ENCODE peak calls at places on chromosomes 7 and 10, in five cellular contexts. V is endodermal cell; Y is CD8-positive, alpha-beta memory T cell; Z is CD8-positive, alpha-beta T cell; A is skeletal muscle cell. E is an unnamed sample.

GRCh38 chr10:91185239-91185875 is 35.1 kb upstream of the PCGF5 start:
- DNase-seq in Z (no peak), Y (no peak), V (no peak), A (no peak), E (no peak)

GRCh38 chr7:103106336-103107070 is 31.6 kb downstream of the ARMC10 start:
- DNase-seq in V (peak), Y (no peak), Z (no peak), A (no peak), E (no peak)

GRCh38 chr7:71521506-71521905 is 389.6 kb downstream of the GALNT17 start:
- DNase-seq in V (no peak), Y (no peak), Z (no peak), A (peak), E (no peak)

GRCh38 chr7:2237109-2237602 is 4.4 kb upstream of the MAD1L1 start:
- DNase-seq in Z (no peak), A (no peak), V (no peak), Y (no peak), E (no peak)

GRCh38 chr7:133572087-133572486 is 319.2 kb downstream of the EXOC4 start:
- DNase-seq in Y (no peak), Z (no peak), V (no peak), A (no peak), E (no peak)

GRCh38 chr7:10685040-10685439 is 288.6 kb upstream of the PHF14 start:
- DNase-seq in Z (no peak), A (no peak), Y (no peak), V (no peak), E (no peak)

GRCh38 chr7:157238087-157238486 is 98.7 kb upstream of the DNAJB6 start:
- DNase-seq in Z (no peak), Y (no peak), V (peak), A (no peak), E (no peak)

GRCh38 chr10:125037145-125037544 is 95.2 kb downstream of the ZRANB1 start:
- DNase-seq in Y (no peak), V (peak), A (no peak), Z (no peak), E (no peak)

GRCh38 chr7:96657347-96658010 is 52.2 kb downstream of the SEM1 start:
- DNase-seq in Y (no peak), V (peak), Z (no peak), A (no peak), E (no peak)

GRCh38 chr10:88186335-88186734 is 322.9 kb downstream of the PTEN start:
- DNase-seq in Z (no peak), Y (no peak), A (peak), V (no peak), E (no peak)

GRCh38 chr10:114893248-114893647 is 44.7 kb upstream of the TRUB1 start:
- DNase-seq in V (no peak), A (no peak), Z (no peak), Y (no peak), E (no peak)

GRCh38 chr10:37991655-37992054 is 15.2 kb upstream of the ZNF25 start:
- DNase-seq in V (no peak), Y (no peak), Z (no peak), A (no peak), E (no peak)

GRCh38 chr7:82247814-82248433 is 195.7 kb downstream of the CACNA2D1 start:
- DNase-seq in A (no peak), Z (no peak), Y (no peak), V (no peak), E (no peak)

GRCh38 chr10:75236178-75236825 is 545 bp upstream of the COMTD1 start:
- DNase-seq in A (no peak), Y (no peak), V (no peak), Z (no peak), E (no peak)

GRCh38 chr7:140478361-140479061 is 794 bp downstream of the MKRN1 start:
- DNase-seq in V (peak), Z (peak), A (peak), Y (peak), E (peak)